ENCODE peak calls at places on chromosomes 13 and 19, in seven cellular contexts. U, B, Q, D, A, S and J are unnamed samples.

GRCh38 chr13:112651750-112652511 is 37.9 kb upstream of the ATP11A start:
- DNase-seq in A (no peak), B (no peak), D (no peak), U (no peak), Q (no peak), S (no peak), J (no peak)

GRCh38 chr19:52474351-52475127 is 21.2 kb downstream of the ZNF578 start:
- DNase-seq in B (no peak), D (no peak), U (no peak), S (no peak), Q (no peak), A (no peak), J (no peak)

GRCh38 chr13:60431108-60431700 is 34.2 kb downstream of the TDRD3 start:
- DNase-seq in A (no peak), S (no peak), D (no peak), B (no peak), Q (peak; percentile 59), U (no peak), J (peak; percentile 71)

GRCh38 chr13:49265822-49266221 is 18.1 kb downstream of the CDADC1 start:
- DNase-seq in Q (no peak), S (no peak), D (no peak), U (no peak), B (no peak), A (no peak), J (no peak)

GRCh38 chr13:93951153-93951552 is 528.3 kb downstream of the DCT start:
- DNase-seq in S (no peak), D (no peak), Q (no peak), A (no peak), U (no peak), B (no peak), J (no peak)

GRCh38 chr13:114065926-114066774 is 66.3 kb downstream of the RASA3 start:
- DNase-seq in S (peak; percentile 74), D (peak; percentile 36), A (no peak), U (no peak), Q (no peak), B (no peak), J (no peak)

GRCh38 chr19:19214892-19215291 is 3.1 kb downstream of the NCAN start:
- DNase-seq in D (peak; percentile 35), U (no peak), A (peak; percentile 83), B (no peak), Q (peak; percentile 87), S (no peak), J (no peak)

GRCh38 chr13:114068723-114069322 is 63.6 kb downstream of the RASA3 start:
- DNase-seq in A (no peak), D (no peak), Q (no peak), U (no peak), S (no peak), B (no peak), J (no peak)

GRCh38 chr13:82654851-82655517 is 1227.3 kb downstream of the SLITRK1 start:
- DNase-seq in U (no peak), S (peak; percentile 86), Q (no peak), B (no peak), D (no peak), A (no peak), J (no peak)

GRCh38 chr13:30429721-30430694 is 7.7 kb downstream of the UBE2L5 start:
- DNase-seq in Q (no peak), U (no peak), S (no peak), A (no peak), B (no peak), D (peak; percentile 60), J (no peak)

GRCh38 chr19:49409441-49410029 is 13.7 kb downstream of the PTH2 start:
- DNase-seq in B (no peak), U (no peak), S (no peak), Q (no peak), D (no peak), A (peak; percentile 39), J (peak; percentile 69)

GRCh38 chr13:59587971-59588716 is 575.6 kb downstream of the DIAPH3 start:
- DNase-seq in S (no peak), D (no peak), B (no peak), U (no peak), A (no peak), Q (peak; percentile 48), J (no peak)

GRCh38 chr13:100304241-100304640 is 215.3 kb downstream of the PCCA start:
- DNase-seq in Q (no peak), A (no peak), D (no peak), B (no peak), S (no peak), U (no peak), J (no peak)

GRCh38 chr13:51260154-51260553 is 38.0 kb downstream of the FAM124A start:
- DNase-seq in B (no peak), Q (no peak), U (no peak), D (no peak), A (no peak), S (no peak), J (no peak)

GRCh38 chr19:44757735-44758505 is 9.4 kb downstream of the BCL3 start:
- DNase-seq in D (no peak), Q (peak; percentile 90), A (no peak), S (peak; percentile 82), U (no peak), B (no peak), J (no peak)

GRCh38 chr13:42039457-42039945 is 8.9 kb upstream of the DGKH start:
- DNase-seq in A (no peak), Q (no peak), B (no peak), D (no peak), S (no peak), U (no peak), J (no peak)

GRCh38 chr19:34269968-34270621 is 15.7 kb downstream of the GARRE1 start:
- DNase-seq in B (peak; percentile 44), U (peak; percentile 51), D (peak; percentile 52), S (peak; percentile 80), Q (no peak), A (peak; percentile 69), J (peak; percentile 68)

GRCh38 chr19:55481148-55482127 is 3.5 kb upstream of the NAT14 start:
- DNase-seq in A (no peak), Q (no peak), U (no peak), S (no peak), D (no peak), B (no peak), J (no peak)

GRCh38 chr13:41700790-41701310 is 243.5 kb downstream of the RGCC start:
- DNase-seq in D (no peak), A (no peak), Q (no peak), B (no peak), S (no peak), U (no peak), J (no peak)

GRCh38 chr13:54787754-54788153 is 1759.1 kb downstream of the OLFM4 start:
- DNase-seq in B (no peak), Q (no peak), D (no peak), S (peak; percentile 20), U (no peak), A (no peak), J (no peak)